ENCODE peak calls at places on chromosome 14, in four cellular contexts. One of them, this sample, is unnamed.

GRCh38 chr14:104467641-104468040 is 111.9 kb upstream of the C14orf180 start:
- DNase-seq in bronchial epithelial cell: no peak
- DNase-seq in astrocyte of the cerebellum: no peak
- DNase-seq in hepatocyte: no peak
- DNase-seq in this sample: no peak

GRCh38 chr14:74243051-74243450 is 3.8 kb downstream of the VSX2 start:
- DNase-seq in bronchial epithelial cell: no peak
- DNase-seq in astrocyte of the cerebellum: no peak
- DNase-seq in hepatocyte: no peak
- DNase-seq in this sample: no peak

GRCh38 chr14:104559043-104559768 is 20.4 kb upstream of the C14orf180 start:
- DNase-seq in bronchial epithelial cell: no peak
- DNase-seq in astrocyte of the cerebellum: no peak
- DNase-seq in hepatocyte: no peak
- DNase-seq in this sample: no peak

GRCh38 chr14:29348504-29348903 is 579.1 kb downstream of the PRKD1 start:
- DNase-seq in bronchial epithelial cell: peak; percentile 78
- DNase-seq in astrocyte of the cerebellum: no peak
- DNase-seq in hepatocyte: no peak
- DNase-seq in this sample: no peak

GRCh38 chr14:95480109-95480886 is 36.2 kb downstream of the SYNE3 start:
- DNase-seq in bronchial epithelial cell: no peak
- DNase-seq in astrocyte of the cerebellum: no peak
- DNase-seq in hepatocyte: no peak
- DNase-seq in this sample: no peak

GRCh38 chr14:39827901-39828655 is 395.8 kb upstream of the FBXO33 start:
- DNase-seq in bronchial epithelial cell: no peak
- DNase-seq in astrocyte of the cerebellum: no peak
- DNase-seq in hepatocyte: no peak
- DNase-seq in this sample: no peak

GRCh38 chr14:26527095-26527494 is 70.7 kb downstream of the NOVA1 start:
- DNase-seq in bronchial epithelial cell: peak; percentile 4
- DNase-seq in astrocyte of the cerebellum: no peak
- DNase-seq in hepatocyte: no peak
- DNase-seq in this sample: no peak

GRCh38 chr14:106841701-106842100 is 1315.3 kb downstream of the TMEM121 start:
- DNase-seq in bronchial epithelial cell: peak; percentile 73
- DNase-seq in astrocyte of the cerebellum: no peak
- DNase-seq in hepatocyte: no peak
- DNase-seq in this sample: no peak

GRCh38 chr14:77950371-77950770 is 150.5 kb downstream of the ADCK1 start:
- DNase-seq in bronchial epithelial cell: no peak
- DNase-seq in astrocyte of the cerebellum: no peak
- DNase-seq in hepatocyte: no peak
- DNase-seq in this sample: no peak

GRCh38 chr14:63204407-63205280 is at the start of gene RHOJ:
- DNase-seq in bronchial epithelial cell: no peak
- DNase-seq in astrocyte of the cerebellum: no peak
- DNase-seq in hepatocyte: peak; percentile 41
- DNase-seq in this sample: no peak

GRCh38 chr14:99271951-99272668 is at the start of gene BCL11B:
- DNase-seq in bronchial epithelial cell: peak; percentile 84
- DNase-seq in astrocyte of the cerebellum: peak; percentile 81
- DNase-seq in hepatocyte: peak; percentile 92
- DNase-seq in this sample: peak; percentile 75

GRCh38 chr14:100137173-100137572 is 22.3 kb downstream of the DEGS2 start:
- DNase-seq in bronchial epithelial cell: no peak
- DNase-seq in astrocyte of the cerebellum: no peak
- DNase-seq in hepatocyte: no peak
- DNase-seq in this sample: no peak

DNA sequence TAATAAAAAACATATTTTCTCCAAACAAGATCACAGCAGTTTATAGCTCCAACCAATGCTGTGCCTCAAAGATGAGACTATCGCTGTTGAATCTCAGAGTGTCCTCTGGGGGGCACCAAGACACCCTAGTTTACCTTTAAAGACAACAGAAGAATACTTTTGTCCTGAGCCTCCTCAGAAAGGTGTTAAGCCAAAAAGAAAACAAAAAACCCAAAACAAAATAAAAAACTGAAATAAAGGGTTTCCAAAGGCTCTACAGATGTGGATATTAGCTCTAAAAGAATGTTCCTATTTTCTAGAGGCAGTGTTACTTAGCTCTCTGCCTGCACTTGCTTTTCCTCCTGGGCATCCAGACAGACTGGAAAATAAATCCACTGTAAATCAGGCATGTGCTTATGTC is 86.9 kb upstream of the TTC7B start:
- DNase-seq in bronchial epithelial cell: peak; percentile 52
- DNase-seq in astrocyte of the cerebellum: peak; percentile 36
- DNase-seq in hepatocyte: peak; percentile 74
- DNase-seq in this sample: peak; percentile 42
- H3K4me3 ChIP-seq in bronchial epithelial cell: no peak overlapping the region
- H3K4me3 ChIP-seq in astrocyte of the cerebellum: no peak overlapping the region
- H3K4me3 ChIP-seq in hepatocyte: no peak overlapping the region
- H3K4me3 ChIP-seq in this sample: no peak overlapping the region

DNA sequence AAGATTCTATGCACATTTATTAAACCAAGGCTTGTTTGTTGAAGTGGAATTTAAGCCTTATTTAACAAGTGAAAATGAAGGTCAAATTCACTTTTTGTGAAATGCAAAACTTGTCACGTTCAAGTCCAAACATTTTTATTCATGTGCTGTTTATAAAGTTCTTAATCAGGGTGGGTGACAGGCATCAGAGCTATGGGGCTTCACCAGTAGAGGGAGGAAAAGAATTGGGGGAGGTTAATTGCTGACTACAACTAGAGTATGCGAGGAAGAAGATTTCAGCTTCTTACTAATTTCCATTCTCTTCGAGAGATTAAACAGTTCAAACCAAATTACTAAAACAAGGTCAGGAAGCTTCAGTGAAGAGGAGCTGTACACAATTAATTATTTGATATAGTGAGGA is 9.7 kb downstream of the MOK start:
- DNase-seq in bronchial epithelial cell: peak; percentile 29
- DNase-seq in astrocyte of the cerebellum: peak; percentile 13
- DNase-seq in hepatocyte: no peak
- DNase-seq in this sample: no peak
- TF ChIP-seq CTCF in bronchial epithelial cell: peak; percentile 5
- TF ChIP-seq CTCF in astrocyte of the cerebellum: peak; percentile 66
- TF ChIP-seq CTCF in hepatocyte: peak; percentile 4
- TF ChIP-seq CTCF in this sample: no peak

DNA sequence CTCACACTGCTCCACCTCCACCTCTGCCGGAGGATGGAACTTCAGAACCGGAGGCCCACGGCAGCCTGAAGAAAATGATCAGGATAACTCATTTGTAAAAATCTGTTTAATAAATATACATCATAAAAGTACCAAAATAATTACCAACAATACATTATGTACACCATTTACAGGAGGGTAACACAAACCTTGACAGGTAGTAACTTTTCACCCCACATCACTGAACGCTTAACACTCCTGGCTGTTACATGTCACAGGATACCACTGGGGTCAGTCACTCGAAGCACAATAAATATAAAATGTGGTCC is 3.2 kb downstream of the NFKBIA start:
- DNase-seq in bronchial epithelial cell: no peak
- DNase-seq in astrocyte of the cerebellum: no peak
- DNase-seq in hepatocyte: no peak
- DNase-seq in this sample: no peak
- H3K4me3 ChIP-seq in bronchial epithelial cell: no peak overlapping the region
- H3K4me3 ChIP-seq in astrocyte of the cerebellum: peak overlapping the region; percentile 70
- H3K4me3 ChIP-seq in hepatocyte: no peak overlapping the region
- H3K4me3 ChIP-seq in this sample: no peak overlapping the region

DNA sequence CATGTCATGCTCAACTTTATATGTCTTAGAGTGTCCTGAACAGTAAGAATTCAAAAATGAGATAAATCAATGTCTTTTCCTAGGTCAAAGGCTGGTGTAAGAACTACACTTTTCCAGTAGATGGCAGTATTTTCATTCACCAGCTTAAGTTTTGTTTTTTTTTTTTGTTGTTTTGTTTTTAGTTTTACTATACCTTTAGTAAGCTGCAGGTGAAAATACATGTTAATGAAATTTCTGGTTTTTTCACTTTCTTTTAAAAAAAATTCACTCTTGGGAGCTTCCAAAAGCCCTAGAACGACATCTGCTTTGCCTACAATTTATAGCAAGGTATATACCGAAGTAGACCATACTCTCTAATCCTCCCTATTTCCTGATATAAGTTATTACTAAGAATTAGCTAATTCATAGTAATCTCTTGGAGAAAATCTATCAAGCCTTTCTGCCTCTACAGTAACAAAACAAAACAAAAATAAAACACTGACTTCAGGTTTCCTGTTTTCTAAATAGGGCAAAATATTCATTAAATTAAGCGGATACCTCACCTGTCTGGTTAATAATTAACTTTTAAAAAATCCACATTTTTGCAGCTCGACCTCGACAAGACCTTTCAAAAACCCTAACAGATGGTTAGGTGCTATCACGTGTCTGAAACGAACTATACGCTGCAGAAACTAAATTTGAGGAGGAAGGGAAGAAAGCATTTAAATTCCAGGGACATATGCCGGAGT is 2.7 kb upstream of the SAMD4A start:
- DNase-seq in bronchial epithelial cell: peak; percentile 59
- DNase-seq in astrocyte of the cerebellum: peak; percentile 39
- DNase-seq in hepatocyte: peak; percentile 48
- DNase-seq in this sample: no peak
- TF ChIP-seq CTCF in bronchial epithelial cell: peak; percentile 55
- TF ChIP-seq CTCF in astrocyte of the cerebellum: peak; percentile 52
- TF ChIP-seq CTCF in hepatocyte: peak; percentile 94
- TF ChIP-seq CTCF in this sample: peak; percentile 72

DNA sequence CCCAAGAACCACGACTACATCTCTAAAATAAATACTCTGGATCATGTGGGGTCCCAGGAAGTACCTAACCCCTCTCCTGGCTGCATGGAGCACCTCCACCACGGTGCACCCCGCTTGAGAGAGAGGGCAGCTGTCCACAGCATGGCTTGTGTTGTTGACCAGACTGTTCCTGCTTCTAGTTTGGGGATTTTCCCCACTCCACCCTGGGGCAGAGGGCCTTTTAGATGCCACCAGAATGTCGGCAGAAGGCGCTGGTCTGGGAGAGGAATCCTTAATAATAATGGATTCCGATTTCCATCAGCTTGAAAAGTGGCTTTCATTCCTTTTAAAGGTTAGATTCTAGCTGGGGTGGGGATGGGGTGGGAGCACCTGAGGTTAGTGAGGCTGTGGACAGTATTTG is 1.7 kb downstream of the ESRRB start:
- DNase-seq in bronchial epithelial cell: no peak
- DNase-seq in astrocyte of the cerebellum: no peak
- DNase-seq in hepatocyte: no peak
- DNase-seq in this sample: no peak
- H3K4me3 ChIP-seq in bronchial epithelial cell: no peak overlapping the region
- H3K4me3 ChIP-seq in astrocyte of the cerebellum: no peak overlapping the region
- H3K4me3 ChIP-seq in hepatocyte: no peak overlapping the region
- H3K4me3 ChIP-seq in this sample: no peak overlapping the region

DNA sequence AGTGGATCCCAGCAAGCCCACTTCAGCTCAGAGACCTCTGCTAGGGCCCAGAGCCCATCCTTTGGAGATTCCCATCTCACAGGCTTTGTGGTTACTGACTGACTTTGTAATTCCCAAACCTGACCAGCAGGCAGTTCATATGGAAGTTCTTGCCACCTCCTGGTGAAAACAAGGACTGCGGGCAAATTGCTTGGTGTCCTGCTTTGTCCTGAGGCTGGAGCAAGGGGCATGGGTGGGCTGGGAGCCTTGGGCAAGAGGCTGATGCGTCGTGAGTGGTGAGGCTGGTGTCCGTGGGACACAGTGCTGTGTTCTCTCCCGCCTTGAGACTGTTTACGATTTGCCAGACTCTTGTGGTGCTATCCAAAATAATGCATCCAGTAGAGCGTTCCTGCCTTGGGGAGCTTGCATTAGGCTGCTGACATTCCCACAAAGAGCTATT is 91.0 kb downstream of the LRRC74A start:
- DNase-seq in bronchial epithelial cell: peak; percentile 68
- DNase-seq in astrocyte of the cerebellum: no peak
- DNase-seq in hepatocyte: peak; percentile 73
- DNase-seq in this sample: peak; percentile 46
- TF ChIP-seq CTCF in bronchial epithelial cell: peak; percentile 89
- TF ChIP-seq CTCF in astrocyte of the cerebellum: peak; percentile 88
- TF ChIP-seq CTCF in hepatocyte: peak; percentile 54
- TF ChIP-seq CTCF in this sample: peak; percentile 71

DNA sequence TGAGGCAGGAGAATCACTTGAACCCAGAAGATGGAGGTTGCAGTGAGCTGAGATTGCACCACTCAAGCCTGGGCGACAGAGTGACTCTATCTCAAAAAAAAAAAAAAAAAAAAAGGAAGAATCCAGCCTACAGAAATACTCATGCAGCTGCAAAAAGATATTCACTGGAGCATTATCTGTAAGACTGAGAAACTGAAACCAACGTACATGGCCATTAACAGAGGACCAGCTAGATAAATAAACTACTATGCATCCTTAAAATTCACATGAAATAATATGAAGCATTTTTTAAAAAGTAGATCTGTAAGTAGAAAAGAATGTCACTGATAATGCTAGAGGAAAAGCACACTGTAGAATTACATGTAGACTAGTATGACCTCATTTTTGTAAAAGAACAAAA is 3.5 kb downstream of the SLC7A7 start:
- DNase-seq in bronchial epithelial cell: no peak
- DNase-seq in astrocyte of the cerebellum: no peak
- DNase-seq in hepatocyte: no peak
- DNase-seq in this sample: no peak
- H3K4me3 ChIP-seq in bronchial epithelial cell: no peak overlapping the region
- H3K4me3 ChIP-seq in astrocyte of the cerebellum: no peak overlapping the region
- H3K4me3 ChIP-seq in hepatocyte: no peak overlapping the region
- H3K4me3 ChIP-seq in this sample: no peak overlapping the region

DNA sequence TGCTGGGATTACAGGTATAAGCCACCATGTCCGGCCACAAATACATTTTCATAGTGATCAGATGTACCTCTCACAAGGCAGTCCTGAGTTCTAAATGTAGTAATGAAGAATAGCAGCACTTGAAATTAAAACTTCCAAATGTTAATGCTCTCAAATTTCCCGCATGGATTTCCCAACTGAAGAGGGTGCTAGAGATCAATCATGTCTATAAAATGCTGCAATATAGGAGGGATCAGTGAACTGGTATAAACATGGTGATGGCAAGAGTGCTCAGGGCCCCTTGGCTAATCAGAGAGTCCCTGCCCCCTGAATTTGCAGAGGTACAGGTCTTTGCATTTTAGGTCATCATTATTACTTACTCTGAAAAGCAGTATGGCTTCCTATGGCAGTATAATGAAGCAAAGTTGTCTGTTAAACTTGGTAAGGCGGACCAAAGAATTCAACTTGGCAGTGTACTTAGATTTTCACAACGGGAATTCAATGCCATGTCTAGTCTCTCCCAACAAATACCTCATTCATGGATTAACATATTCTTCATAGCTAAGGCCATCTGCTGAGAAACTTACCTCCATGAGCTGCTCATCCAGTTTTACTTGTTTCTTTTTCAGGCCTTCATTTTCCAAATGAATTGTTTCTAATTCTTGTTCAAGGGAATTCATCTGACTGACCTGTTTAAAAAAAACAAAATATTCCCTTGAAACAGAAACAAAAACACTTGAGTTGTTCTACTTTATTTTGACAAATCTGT is 67.0 kb upstream of the SAV1 start:
- DNase-seq in bronchial epithelial cell: peak; percentile 29
- DNase-seq in astrocyte of the cerebellum: no peak
- DNase-seq in hepatocyte: no peak
- DNase-seq in this sample: peak; percentile 70
- TF ChIP-seq CTCF in bronchial epithelial cell: no peak
- TF ChIP-seq CTCF in astrocyte of the cerebellum: no peak
- TF ChIP-seq CTCF in hepatocyte: no peak
- TF ChIP-seq CTCF in this sample: no peak

This sample was measured in LNCaP clone FGC.